ENCODE peak calls at places on chromosomes 6 and 20, in ten cellular contexts. H, N, E, R, O, A, I, G, Y and C are unnamed samples. For H3K4me1, the result is how much of the 10 kb centered on the place peaks cover.

GRCh38 chr6:920512-920911 is 227.6 kb upstream of the EXOC2 start:
- DNase-seq in H (no peak), N (no peak), E (no peak), R (no peak), O (no peak), A (no peak), I (no peak), G (no peak), Y (no peak), C (no peak)

GRCh38 chr6:112801681-112802080 is 454.6 kb downstream of the RFPL4B start:
- DNase-seq in H (no peak), N (no peak), E (no peak), R (no peak), O (no peak), A (no peak), I (no peak), G (no peak), Y (no peak), C (no peak)

GRCh38 chr6:151958332-151958731 is 150.8 kb downstream of the ESR1 start:
- DNase-seq in H (no peak), N (no peak), E (no peak), R (no peak), O (no peak), A (no peak), I (no peak), G (no peak), Y (no peak), C (no peak)

GRCh38 chr6:162532283-162533008 is 195.1 kb downstream of the PRKN start:
- DNase-seq in H (no peak), N (no peak), E (no peak), R (no peak), O (no peak), A (no peak), I (no peak), G (no peak), Y (no peak), C (no peak)

GRCh38 chr20:3800256-3800877 is 4.3 kb downstream of the CDC25B start:
- DNase-seq in H (no peak), N (no peak), E (no peak), R (no peak), O (no peak), A (no peak), I (no peak), G (no peak), Y (no peak), C (no peak)

GRCh38 chr6:23137596-23137995 is 568.2 kb downstream of the HDGFL1 start:
- DNase-seq in H (no peak), N (no peak), E (no peak), R (no peak), O (no peak), A (no peak), I (no peak), G (no peak), Y (no peak), C (no peak)

GRCh38 chr6:4607026-4607704 is 169.0 kb upstream of the CDYL start:
- DNase-seq in H (no peak), N (no peak), E (no peak), R (no peak), O (no peak), A (no peak), I (peak), G (peak), Y (peak), C (no peak)

GRCh38 chr6:20332441-20333006 is 69.2 kb upstream of the E2F3 start:
- DNase-seq in H (peak), N (no peak), E (no peak), R (no peak), O (no peak), A (no peak), I (no peak), G (no peak), Y (no peak), C (no peak)

GRCh38 chr6:146545608-146546007 is 2.0 kb downstream of the RAB32 start:
- DNase-seq in H (no peak), N (no peak), E (no peak), R (no peak), O (no peak), A (no peak), I (no peak), G (no peak), Y (no peak), C (no peak)

GRCh38 chr6:116439572-116439971 is 21.6 kb upstream of the CALHM6 start:
- DNase-seq in H (no peak), N (no peak), E (no peak), R (no peak), O (no peak), A (no peak), I (no peak), G (no peak), Y (no peak), C (no peak)

GRCh38 chr6:71138416-71138815 is 150.2 kb upstream of the OGFRL1 start:
- DNase-seq in H (no peak), N (no peak), E (no peak), R (no peak), O (no peak), A (no peak), I (no peak), G (no peak), Y (no peak), C (no peak)

GRCh38 chr20:58890454-58891075 is 38.0 kb downstream of the GNAS start:
- DNase-seq in H (peak), N (peak), E (no peak), R (peak), O (peak), A (peak), I (peak), G (peak), Y (peak), C (peak)

GRCh38 chr6:98944598-98945011 is 3.1 kb downstream of the FBXL4 start:
- DNase-seq in H (peak), N (no peak), E (no peak), R (no peak), O (no peak), A (peak), I (no peak), G (no peak), Y (no peak), C (no peak)

GRCh38 chr6:150902142-150902800 is 36.8 kb downstream of the MTHFD1L start:
- DNase-seq in H (peak), N (peak), E (no peak), R (no peak), O (no peak), A (no peak), I (no peak), G (no peak), Y (no peak), C (no peak)

GRCh38 chr6:150334790-150335783 is 33.7 kb upstream of the IYD start:
- DNase-seq in H (peak), N (no peak), E (no peak), R (peak), O (no peak), A (peak), I (peak), G (no peak), Y (peak), C (no peak)

GRCh38 chr6:107843400-107843799 is 19.3 kb upstream of the SCML4 start:
- DNase-seq in H (no peak), N (no peak), E (no peak), R (no peak), O (no peak), A (no peak), I (no peak), G (no peak), Y (no peak), C (no peak)

GRCh38 chr6:12748815-12749521 is 32.4 kb downstream of the PHACTR1 start:
- DNase-seq in H (no peak), N (no peak), E (peak), R (no peak), O (no peak), A (no peak), I (no peak), G (no peak), Y (no peak), C (no peak)

GRCh38 chr6:24223131-24223715 is 97.2 kb downstream of the NRSN1 start:
- DNase-seq in H (no peak), N (no peak), E (no peak), R (no peak), O (no peak), A (peak), I (no peak), G (no peak), Y (no peak), C (no peak)

GRCh38 chr6:36028088-36028886 is 679 bp downstream of the MAPK14 start:
- DNase-seq in H (peak), N (peak), E (no peak), R (no peak), O (peak), A (peak), I (peak), G (peak), Y (no peak), C (peak)

GRCh38 chr6:93088675-93089575 is 330.4 kb downstream of the EPHA7 start:
- DNase-seq in H (no peak), N (no peak), E (no peak), R (no peak), O (no peak), A (no peak), I (no peak), G (no peak), Y (no peak), C (no peak)

GRCh38 chr6:56292505-56293181 is 45.3 kb upstream of the COL21A1 start:
- DNase-seq in H (peak), N (no peak), E (no peak), R (peak), O (no peak), A (peak), I (peak), G (no peak), Y (peak), C (no peak)

GRCh38 chr6:5782783-5783567 is 223.8 kb downstream of the NRN1 start:
- DNase-seq in H (no peak), N (no peak), E (no peak), R (no peak), O (no peak), A (peak), I (peak), G (no peak), Y (no peak), C (peak)

GRCh38 chr6:34652263-34652662 is 44.3 kb downstream of the ILRUN start:
- DNase-seq in H (no peak), N (no peak), E (no peak), R (no peak), O (no peak), A (no peak), I (no peak), G (no peak), Y (no peak), C (no peak)
- H3K4me1 ChIP-seq in H (under half), N (under half), E (under half), R (under half), O (under half), A (under half), I (under half), G (under half), Y (under half), C (under half)

GRCh38 chr6:126093108-126093507 is 106.8 kb downstream of the TRMT11 start:
- DNase-seq in H (no peak), N (no peak), E (no peak), R (no peak), O (no peak), A (no peak), I (no peak), G (no peak), Y (no peak), C (no peak)

GRCh38 chr6:126091507-126091906 is 105.2 kb downstream of the TRMT11 start:
- DNase-seq in H (no peak), N (no peak), E (no peak), R (no peak), O (no peak), A (no peak), I (no peak), G (no peak), Y (no peak), C (no peak)

GRCh38 chr6:126086560-126086959 is 100.2 kb downstream of the TRMT11 start:
- DNase-seq in H (no peak), N (no peak), E (no peak), R (no peak), O (no peak), A (no peak), I (no peak), G (no peak), Y (no peak), C (no peak)

GRCh38 chr6:126083875-126084274 is 97.5 kb downstream of the TRMT11 start:
- DNase-seq in H (no peak), N (no peak), E (no peak), R (no peak), O (no peak), A (no peak), I (no peak), G (no peak), Y (no peak), C (no peak)

GRCh38 chr6:126087456-126087855 is 101.1 kb downstream of the TRMT11 start:
- DNase-seq in H (no peak), N (no peak), E (no peak), R (no peak), O (no peak), A (no peak), I (no peak), G (no peak), Y (no peak), C (no peak)
- TF ChIP-seq POLR2A in H (no peak), N (no peak), E (no peak), R (no peak), O (no peak), A (no peak), I (no peak), G (no peak), Y (no peak), C (no peak)

GRCh38 chr20:52150440-52151258 is 40.9 kb downstream of the ZFP64 start:
- DNase-seq in H (peak), N (no peak), E (no peak), R (peak), O (no peak), A (peak), I (no peak), G (no peak), Y (peak), C (no peak)
- TF ChIP-seq EP300 in H (no peak), N (no peak), E (no peak), R (no peak), O (no peak), A (no peak), I (no peak), G (no peak), Y (no peak), C (no peak)

DNA sequence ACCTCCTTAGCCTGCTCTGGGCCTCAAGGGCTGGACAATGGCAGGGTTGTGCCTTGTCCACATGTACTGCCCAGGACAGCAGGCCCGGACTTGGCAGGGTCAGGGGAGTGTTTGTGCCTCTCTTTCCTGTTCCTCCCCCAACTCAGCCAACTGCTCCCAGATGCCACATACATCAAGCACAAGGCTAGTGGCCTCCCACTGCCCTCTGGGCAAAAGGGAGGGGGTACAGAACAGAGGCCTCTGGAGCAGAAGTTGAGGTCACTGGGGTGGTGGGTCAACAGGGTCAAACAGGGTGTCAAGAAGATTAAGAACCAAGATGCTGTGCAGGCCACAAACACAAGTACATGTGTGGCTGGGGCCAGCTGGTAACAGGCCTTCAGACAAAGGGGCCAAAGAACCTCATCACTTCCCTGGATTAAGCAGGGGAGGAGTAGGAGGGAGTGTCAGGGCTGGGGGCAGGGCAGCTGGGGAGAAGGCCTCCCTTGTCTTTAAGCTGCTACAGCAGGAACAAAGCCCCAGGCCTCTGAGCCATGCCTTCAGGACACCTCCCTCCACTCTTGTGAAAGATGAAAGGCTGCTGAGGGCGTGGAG is 36.0 kb downstream of the KCNK5 start:
- DNase-seq in H (no peak), N (peak), E (no peak), R (no peak), O (no peak), A (no peak), I (no peak), G (no peak), Y (no peak), C (no peak)
- H3K4me1 ChIP-seq in H (under half), N (under half), E (under half), R (under half), O (under half), A (under half), I (under half), G (under half), Y (under half), C (under half)

GRCh38 chr6:26383624-26384417 is 913 bp downstream of the BTN2A2 start:
- DNase-seq in H (peak), N (no peak), E (no peak), R (no peak), O (no peak), A (no peak), I (peak), G (peak), Y (no peak), C (peak)
- TF ChIP-seq POLR2A in H (no peak), N (no peak), E (no peak), R (no peak), O (no peak), A (no peak), I (peak), G (peak), Y (no peak), C (no peak)